ENCODE peak calls at places on chromosome 15, in six cellular contexts. Z, N, K, R, O and F are unnamed samples.
A peak's percentile ranks its signal among the peaks of the same experiment; 100 is the strongest.

GRCh38 chr15:70035719-70036077 is 62.0 kb downstream of the TLE3 start:
- DNase-seq in Z (no peak), N (no peak), K (no peak), R (peak; percentile 32), O (no peak), F (no peak)

GRCh38 chr15:80619677-80620076 is 75.4 kb upstream of the ABHD17C start:
- DNase-seq in Z (no peak), N (no peak), K (peak; percentile 10), R (peak; percentile 69), O (peak; percentile 9), F (no peak)

GRCh38 chr15:57505949-57506391 is 85.7 kb upstream of the MYZAP start:
- DNase-seq in Z (peak; percentile 92), N (peak; percentile 35), K (no peak), R (peak; percentile 58), O (no peak), F (no peak)

GRCh38 chr15:85700767-85701166 is 94.0 kb downstream of the KLHL25 start:
- DNase-seq in Z (no peak), N (no peak), K (no peak), R (no peak), O (no peak), F (no peak)

GRCh38 chr15:74130089-74130848 is at the start of gene ISLR2:
- DNase-seq in Z (no peak), N (peak; percentile 18), K (no peak), R (peak; percentile 83), O (peak; percentile 67), F (no peak)

GRCh38 chr15:63944681-63944955 is 101.7 kb downstream of the DAPK2 start:
- DNase-seq in Z (no peak), N (no peak), K (peak; percentile 64), R (no peak), O (no peak), F (no peak)

GRCh38 chr15:33587773-33588172 is 277.0 kb downstream of the RYR3 start:
- DNase-seq in Z (no peak), N (peak; percentile 91), K (no peak), R (peak; percentile 21), O (no peak), F (no peak)

GRCh38 chr15:33716025-33716424 is 252.3 kb upstream of the CHRM5 start:
- DNase-seq in Z (no peak), N (no peak), K (no peak), R (no peak), O (no peak), F (no peak)

GRCh38 chr15:75198560-75199346 is 2.9 kb upstream of the C15orf39 start:
- DNase-seq in Z (peak; percentile 30), N (peak; percentile 43), K (no peak), R (peak; percentile 90), O (peak; percentile 36), F (no peak)

GRCh38 chr15:62502451-62502850 is 337.4 kb upstream of the C2CD4B start:
- DNase-seq in Z (no peak), N (no peak), K (no peak), R (no peak), O (no peak), F (no peak)

GRCh38 chr15:74873756-74874424 is 725 bp upstream of the SCAMP2 start:
- DNase-seq in Z (peak; percentile 39), N (no peak), K (no peak), R (no peak), O (peak; percentile 33), F (no peak)

GRCh38 chr15:31396881-31397560 is 70.4 kb downstream of the KLF13 start:
- DNase-seq in Z (peak; percentile 67), N (peak; percentile 68), K (peak; percentile 96), R (peak; percentile 92), O (peak; percentile 92), F (no peak)

GRCh38 chr15:39672666-39673065 is 91.8 kb downstream of the THBS1 start:
- DNase-seq in Z (no peak), N (peak; percentile 67), K (no peak), R (no peak), O (no peak), F (no peak)

GRCh38 chr15:86229966-86230365 is 150.3 kb downstream of the AGBL1 start:
- DNase-seq in Z (no peak), N (no peak), K (no peak), R (no peak), O (no peak), F (no peak)

GRCh38 chr15:99708563-99708962 is 24.7 kb downstream of the LYSMD4 start:
- DNase-seq in Z (peak; percentile 93), N (peak; percentile 91), K (no peak), R (peak; percentile 96), O (no peak), F (no peak)

GRCh38 chr15:39363761-39364586 is 216.9 kb upstream of the THBS1 start:
- DNase-seq in Z (peak; percentile 88), N (peak; percentile 61), K (no peak), R (no peak), O (no peak), F (no peak)

GRCh38 chr15:57752840-57753239 is 46.3 kb downstream of the POLR2M start:
- DNase-seq in Z (no peak), N (no peak), K (no peak), R (no peak), O (no peak), F (no peak)

GRCh38 chr15:68315495-68316007 is 38.0 kb downstream of the FEM1B start:
- DNase-seq in Z (peak; percentile 86), N (peak; percentile 29), K (no peak), R (no peak), O (peak; percentile 62), F (no peak)

GRCh38 chr15:39391230-39391629 is 189.6 kb upstream of the THBS1 start:
- DNase-seq in Z (no peak), N (no peak), K (no peak), R (no peak), O (no peak), F (no peak)

GRCh38 chr15:28920781-28921331 is 35.1 kb downstream of the APBA2 start:
- DNase-seq in Z (no peak), N (no peak), K (no peak), R (no peak), O (no peak), F (no peak)

GRCh38 chr15:28919679-28920655 is 34.2 kb downstream of the APBA2 start:
- DNase-seq in Z (no peak), N (no peak), K (no peak), R (no peak), O (no peak), F (no peak)

GRCh38 chr15:28918141-28918983 is 32.6 kb downstream of the APBA2 start:
- DNase-seq in Z (no peak), N (no peak), K (no peak), R (no peak), O (peak; percentile 81), F (no peak)

GRCh38 chr15:28917791-28918140 is 32.0 kb downstream of the APBA2 start:
- DNase-seq in Z (no peak), N (no peak), K (no peak), R (no peak), O (no peak), F (no peak)

DNA sequence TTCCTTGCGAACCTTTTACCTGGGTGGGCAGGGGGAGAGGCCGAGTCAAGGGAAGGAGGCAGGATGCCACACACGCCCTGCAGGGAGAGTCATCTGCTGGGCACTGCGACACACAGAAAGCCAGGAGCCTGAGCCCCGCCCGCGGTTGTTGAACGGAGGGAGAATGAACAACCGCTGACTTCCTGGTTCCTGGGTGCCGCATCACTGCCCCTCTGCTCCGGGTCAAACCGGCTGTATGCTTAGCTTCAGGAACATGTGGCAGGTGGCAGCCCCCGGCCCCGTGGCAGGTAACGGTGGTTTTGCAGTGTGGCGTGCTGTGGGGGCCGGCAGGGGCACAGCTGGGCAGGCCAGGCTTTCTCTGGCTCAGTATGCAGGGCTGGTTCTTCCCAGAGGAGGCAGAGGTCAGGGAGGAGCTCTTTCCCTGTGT is 33.4 kb downstream of the APBA2 start:
- DNase-seq in Z (no peak), N (no peak), K (no peak), R (no peak), O (no peak), F (no peak)
- H3K9me3 ChIP-seq in Z (no peaks in the 10 kb centered on the region), N (no peaks in the 10 kb centered on the region), K (no peaks in the 10 kb centered on the region), R (no peaks in the 10 kb centered on the region), O (no peaks in the 10 kb centered on the region), F (no peaks in the 10 kb centered on the region)

GRCh38 chr15:65302061-65302460 is 2.4 kb upstream of the RNU5B-1 start:
- DNase-seq in Z (no peak), N (no peak), K (no peak), R (no peak), O (no peak), F (no peak)
- H3K9me3 ChIP-seq in Z (no peaks in the 10 kb centered on the region), N (no peaks in the 10 kb centered on the region), K (no peaks in the 10 kb centered on the region), R (no peaks in the 10 kb centered on the region), O (no peaks in the 10 kb centered on the region), F (no peaks in the 10 kb centered on the region)

GRCh38 chr15:27438403-27439375 is 467.7 kb downstream of the GABRG3 start:
- DNase-seq in Z (no peak), N (peak; percentile 46), K (no peak), R (no peak), O (no peak), F (no peak)

GRCh38 chr15:27429577-27429976 is 458.6 kb downstream of the GABRG3 start:
- DNase-seq in Z (no peak), N (no peak), K (no peak), R (no peak), O (no peak), F (no peak)

DNA sequence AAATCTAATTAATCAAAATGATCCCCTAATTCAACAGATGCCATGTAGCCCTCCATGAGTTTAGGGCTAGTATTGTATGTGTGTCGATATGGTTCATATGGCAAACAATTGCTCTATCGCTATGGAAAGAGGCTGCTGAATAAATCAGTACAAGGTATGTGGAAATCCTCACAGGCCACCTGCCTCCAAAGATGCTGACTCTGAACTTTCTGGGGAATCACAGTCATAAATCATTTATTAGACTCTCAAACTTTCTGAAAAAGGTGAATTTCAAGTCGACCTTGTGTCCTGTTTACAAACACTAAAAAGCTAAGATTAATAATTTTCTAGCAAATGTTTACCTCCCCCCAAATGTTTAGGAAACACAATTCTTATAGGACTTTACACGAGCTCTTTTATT is 462.6 kb downstream of the GABRG3 start:
- DNase-seq in Z (no peak), N (no peak), K (no peak), R (no peak), O (no peak), F (no peak)
- H3K9me3 ChIP-seq in Z (peaks cover 11% of the 10 kb centered on the region), N (no peaks in the 10 kb centered on the region), K (peaks cover 6% of the 10 kb centered on the region), R (peaks cover 5% of the 10 kb centered on the region), O (peaks cover 4% of the 10 kb centered on the region), F (no peaks in the 10 kb centered on the region)

GRCh38 chr15:56232058-56232457 is 11.6 kb downstream of the RFX7 start:
- DNase-seq in Z (no peak), N (no peak), K (no peak), R (no peak), O (no peak), F (no peak)
- H3K9me3 ChIP-seq in Z (peaks cover 2% of the 10 kb centered on the region), N (no peaks in the 10 kb centered on the region), K (peaks cover 14% of the 10 kb centered on the region), R (peaks cover 5% of the 10 kb centered on the region), O (peaks cover 42% of the 10 kb centered on the region), F (peaks cover 12% of the 10 kb centered on the region)

DNA sequence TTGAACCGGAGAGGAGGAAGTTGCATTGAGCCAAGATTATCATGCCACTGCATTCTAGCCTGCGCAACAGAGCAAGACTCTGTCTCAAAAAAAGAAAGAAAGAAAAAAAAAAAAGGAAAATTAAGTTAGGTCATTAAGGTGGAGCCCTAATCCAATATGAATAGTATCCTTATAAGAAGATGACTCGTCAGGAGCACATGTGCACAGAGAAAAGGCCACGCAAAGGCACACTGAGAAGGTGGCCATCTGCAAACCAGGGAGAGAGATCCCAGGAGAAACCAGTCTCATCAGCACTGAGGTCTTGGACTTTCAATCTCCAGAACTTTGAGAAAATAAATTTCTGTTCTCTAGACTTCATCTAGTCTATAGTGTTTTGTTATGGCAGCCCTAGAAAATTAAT is 3.8 kb downstream of the SQOR start:
- DNase-seq in Z (no peak), N (no peak), K (no peak), R (no peak), O (no peak), F (no peak)
- H3K9me3 ChIP-seq in Z (no peaks in the 10 kb centered on the region), N (no peaks in the 10 kb centered on the region), K (no peaks in the 10 kb centered on the region), R (no peaks in the 10 kb centered on the region), O (no peaks in the 10 kb centered on the region), F (no peaks in the 10 kb centered on the region)